ENCODE peak calls at places on chromosome 17, in ten cellular contexts. R is NCI-H69; G is 8988T; Q is central memory CD4-positive, alpha-beta T cell; Z is GM23248; F is cardiac muscle cell; M is stimulated activated CD4-positive, alpha-beta T cell treated with anti-CD3 and anti-CD28 coated beads, Interleukin-12 subunit alpha, Interleukin-12 subunit beta, amount 100 ng/mL, for 24 hours; E is pulmonary artery endothelial cell; K is GM12891; S is IMR-90. U is an unnamed sample.

GRCh38 chr17:28331891-28332420 is 3.3 kb downstream of the IFT20 start:
- DNase-seq in R (no peak), G (no peak), Q (no peak), Z (no peak), F (no peak), M (no peak), E (no peak), K (no peak), S (no peak), U (no peak)

GRCh38 chr17:50268632-50269287 is 5.5 kb upstream of the TMEM92 start:
- DNase-seq in R (no peak), G (no peak), Q (no peak), Z (no peak), F (peak; percentile 49), M (no peak), E (no peak), K (no peak), S (peak; percentile 51), U (no peak)

GRCh38 chr17:69732272-69732671 is 317.8 kb downstream of the MAP2K6 start:
- DNase-seq in R (no peak), G (no peak), Q (no peak), Z (no peak), F (no peak), M (no peak), E (no peak), K (no peak), S (peak; percentile 54), U (no peak)

GRCh38 chr17:37219876-37220608 is 155.7 kb upstream of the C17orf78 start:
- DNase-seq in R (no peak), G (no peak), Q (no peak), Z (peak; percentile 12), F (no peak), M (no peak), E (no peak), K (no peak), S (no peak), U (no peak)

GRCh38 chr17:42999003-42999525 is 845 bp downstream of the RPL27 start:
- DNase-seq in R (no peak), G (no peak), Q (no peak), Z (no peak), F (no peak), M (no peak), E (no peak), K (no peak), S (no peak), U (no peak)

GRCh38 chr17:33871720-33872535 is 383.2 kb upstream of the CCL2 start:
- DNase-seq in R (peak; percentile 98), G (no peak), Q (no peak), Z (peak; percentile 80), F (no peak), M (no peak), E (no peak), K (no peak), S (no peak), U (no peak)

GRCh38 chr17:58531661-58532554 is 17.5 kb upstream of the MTMR4 start:
- DNase-seq in R (peak; percentile 79), G (peak; percentile 58), Q (peak; percentile 52), Z (peak; percentile 79), F (peak; percentile 55), M (peak; percentile 49), E (no peak), K (peak; percentile 79), S (peak; percentile 21), U (no peak)

GRCh38 chr17:12231027-12231682 is 210.5 kb downstream of the MAP2K4 start:
- DNase-seq in R (no peak), G (no peak), Q (no peak), Z (peak; percentile 34), F (no peak), M (no peak), E (no peak), K (no peak), S (peak; percentile 75), U (no peak)

GRCh38 chr17:70314096-70314495 is 144.8 kb downstream of the KCNJ2 start:
- DNase-seq in R (no peak), G (no peak), Q (no peak), Z (peak; percentile 80), F (no peak), M (no peak), E (no peak), K (no peak), S (peak; percentile 78), U (no peak)

GRCh38 chr17:58335779-58336455 is 7.3 kb upstream of the TSPOAP1 start:
- DNase-seq in R (no peak), G (peak; percentile 9), Q (peak; percentile 84), Z (no peak), F (no peak), M (peak; percentile 68), E (no peak), K (no peak), S (no peak), U (no peak)

GRCh38 chr17:4785311-4786110 is 653 bp downstream of the VMO1 start:
- DNase-seq in R (no peak), G (no peak), Q (no peak), Z (peak; percentile 50), F (peak; percentile 4), M (no peak), E (no peak), K (no peak), S (no peak), U (no peak)

GRCh38 chr17:40516581-40517285 is 15.3 kb upstream of the TNS4 start:
- DNase-seq in R (peak; percentile 21), G (no peak), Q (peak; percentile 88), Z (peak; percentile 67), F (peak; percentile 22), M (peak; percentile 42), E (no peak), K (peak; percentile 70), S (no peak), U (no peak)

GRCh38 chr17:50855708-50856330 is 10.3 kb downstream of the TOB1 start:
- DNase-seq in R (no peak), G (no peak), Q (no peak), Z (no peak), F (no peak), M (no peak), E (no peak), K (no peak), S (no peak), U (no peak)

GRCh38 chr17:77311371-77311981 is 170.7 kb downstream of the SEC14L1 start:
- DNase-seq in R (no peak), G (no peak), Q (no peak), Z (no peak), F (no peak), M (no peak), E (no peak), K (no peak), S (no peak), U (no peak)

GRCh38 chr17:82914375-82914774 is 74.6 kb upstream of the ZNF750 start:
- DNase-seq in R (peak; percentile 12), G (peak; percentile 52), Q (no peak), Z (peak; percentile 58), F (peak; percentile 7), M (no peak), E (no peak), K (peak; percentile 75), S (no peak), U (no peak)

GRCh38 chr17:18035704-18036103 is 3.3 kb downstream of the ATPAF2 start:
- DNase-seq in R (no peak), G (no peak), Q (no peak), Z (no peak), F (no peak), M (no peak), E (no peak), K (no peak), S (no peak), U (no peak)

GRCh38 chr17:19384723-19385391 is 2.1 kb downstream of the MFAP4 start:
- DNase-seq in R (peak; percentile 89), G (no peak), Q (no peak), Z (peak; percentile 88), F (peak; percentile 98), M (no peak), E (no peak), K (no peak), S (peak; percentile 91), U (peak; percentile 31)